ENCODE peak calls at places on chromosomes 11 and 22, in nine cellular contexts. N, K, P, O, T, F, I, V and B are unnamed samples.

GRCh38 chr11:104343578-104343977 is 179.6 kb upstream of the PDGFD start:
- DNase-seq in N (no peak), K (no peak), P (peak), O (peak), T (no peak), F (no peak), I (no peak), V (no peak), B (no peak)

GRCh38 chr11:102940714-102941588 is 14.6 kb downstream of the MMP13 start:
- DNase-seq in N (no peak), K (peak), P (peak), O (peak), T (peak), F (no peak), I (peak), V (peak), B (no peak)

GRCh38 chr11:32571039-32571438 is 12.6 kb upstream of the EIF3M start:
- DNase-seq in N (no peak), K (no peak), P (no peak), O (no peak), T (no peak), F (no peak), I (no peak), V (no peak), B (no peak)

GRCh38 chr11:70159612-70160570 is 43.2 kb upstream of the FADD start:
- DNase-seq in N (no peak), K (no peak), P (peak), O (no peak), T (peak), F (no peak), I (no peak), V (peak), B (no peak)

GRCh38 chr11:125408281-125408680 is 87.8 kb downstream of the FEZ1 start:
- DNase-seq in N (peak), K (no peak), P (no peak), O (no peak), T (no peak), F (no peak), I (no peak), V (no peak), B (peak)

GRCh38 chr11:62443390-62444201 is 24.8 kb downstream of the SCGB1A1 start:
- DNase-seq in N (peak), K (no peak), P (no peak), O (no peak), T (no peak), F (no peak), I (no peak), V (no peak), B (no peak)

GRCh38 chr22:36510384-36510783 is 3.5 kb upstream of the FOXRED2 start:
- DNase-seq in N (no peak), K (no peak), P (peak), O (no peak), T (no peak), F (no peak), I (no peak), V (no peak), B (no peak)

GRCh38 chr11:111631666-111632039 is 29.4 kb downstream of the SIK2 start:
- DNase-seq in N (no peak), K (no peak), P (peak), O (no peak), T (no peak), F (no peak), I (no peak), V (no peak), B (no peak)

GRCh38 chr11:80669620-80670019 is 1228.8 kb upstream of the TENM4 start:
- DNase-seq in N (no peak), K (no peak), P (no peak), O (no peak), T (no peak), F (no peak), I (no peak), V (no peak), B (no peak)

GRCh38 chr11:121723261-121723741 is 270.5 kb upstream of the SORL1-AS1 start:
- DNase-seq in N (peak), K (no peak), P (peak), O (peak), T (no peak), F (no peak), I (no peak), V (no peak), B (peak)

GRCh38 chr22:38831166-38831945 is 12.5 kb downstream of the NPTXR start:
- DNase-seq in N (no peak), K (no peak), P (peak), O (no peak), T (no peak), F (no peak), I (no peak), V (no peak), B (no peak)

GRCh38 chr11:28939381-28939780 is 831.2 kb downstream of the METTL15 start:
- DNase-seq in N (no peak), K (no peak), P (no peak), O (no peak), T (no peak), F (no peak), I (no peak), V (no peak), B (no peak)

GRCh38 chr11:110173775-110174644 is 80.8 kb downstream of the ZC3H12C start:
- DNase-seq in N (peak), K (peak), P (peak), O (peak), T (peak), F (peak), I (peak), V (no peak), B (peak)

GRCh38 chr11:133669371-133670046 is 137.2 kb upstream of the OPCML start:
- DNase-seq in N (no peak), K (no peak), P (no peak), O (no peak), T (no peak), F (no peak), I (no peak), V (no peak), B (no peak)

GRCh38 chr11:844693-845644 is 2.3 kb downstream of the TSPAN4 start:
- DNase-seq in N (peak), K (peak), P (peak), O (peak), T (peak), F (peak), I (peak), V (no peak), B (no peak)

GRCh38 chr11:10584071-10584501 is 15.6 kb upstream of the LYVE1 start:
- DNase-seq in N (no peak), K (no peak), P (peak), O (no peak), T (no peak), F (no peak), I (no peak), V (no peak), B (no peak)

GRCh38 chr22:43424865-43425630 is 13.2 kb downstream of the MPPED1 start:
- DNase-seq in N (no peak), K (no peak), P (no peak), O (no peak), T (no peak), F (peak), I (no peak), V (no peak), B (no peak)

GRCh38 chr11:85118151-85118550 is 509.0 kb downstream of the DLG2 start:
- DNase-seq in N (no peak), K (no peak), P (no peak), O (no peak), T (no peak), F (no peak), I (no peak), V (no peak), B (no peak)

GRCh38 chr11:16966633-16967346 is 47.4 kb downstream of the PLEKHA7 start:
- DNase-seq in N (no peak), K (no peak), P (no peak), O (no peak), T (no peak), F (no peak), I (no peak), V (no peak), B (no peak)

GRCh38 chr11:70547821-70548670 is 149.7 kb downstream of the CTTN start:
- DNase-seq in N (no peak), K (no peak), P (no peak), O (no peak), T (no peak), F (peak), I (no peak), V (no peak), B (no peak)

GRCh38 chr11:73946798-73947458 is 3.9 kb upstream of the DNAJB13 start:
- DNase-seq in N (no peak), K (no peak), P (no peak), O (no peak), T (no peak), F (no peak), I (no peak), V (no peak), B (no peak)

GRCh38 chr22:24407278-24407665 is 20.1 kb upstream of the ADORA2A start:
- DNase-seq in N (no peak), K (no peak), P (no peak), O (no peak), T (peak), F (peak), I (no peak), V (no peak), B (no peak)

GRCh38 chr11:27392715-27393114 is 29.7 kb upstream of the CCDC34 start:
- DNase-seq in N (no peak), K (no peak), P (peak), O (peak), T (no peak), F (no peak), I (no peak), V (no peak), B (no peak)

GRCh38 chr22:28907311-28908008 is 24.1 kb downstream of the ZNRF3 start:
- DNase-seq in N (no peak), K (no peak), P (no peak), O (no peak), T (no peak), F (no peak), I (no peak), V (no peak), B (no peak)

GRCh38 chr11:12263141-12263693 is 114.2 kb upstream of the PARVA start:
- DNase-seq in N (no peak), K (no peak), P (no peak), O (no peak), T (no peak), F (no peak), I (no peak), V (no peak), B (no peak)

DNA sequence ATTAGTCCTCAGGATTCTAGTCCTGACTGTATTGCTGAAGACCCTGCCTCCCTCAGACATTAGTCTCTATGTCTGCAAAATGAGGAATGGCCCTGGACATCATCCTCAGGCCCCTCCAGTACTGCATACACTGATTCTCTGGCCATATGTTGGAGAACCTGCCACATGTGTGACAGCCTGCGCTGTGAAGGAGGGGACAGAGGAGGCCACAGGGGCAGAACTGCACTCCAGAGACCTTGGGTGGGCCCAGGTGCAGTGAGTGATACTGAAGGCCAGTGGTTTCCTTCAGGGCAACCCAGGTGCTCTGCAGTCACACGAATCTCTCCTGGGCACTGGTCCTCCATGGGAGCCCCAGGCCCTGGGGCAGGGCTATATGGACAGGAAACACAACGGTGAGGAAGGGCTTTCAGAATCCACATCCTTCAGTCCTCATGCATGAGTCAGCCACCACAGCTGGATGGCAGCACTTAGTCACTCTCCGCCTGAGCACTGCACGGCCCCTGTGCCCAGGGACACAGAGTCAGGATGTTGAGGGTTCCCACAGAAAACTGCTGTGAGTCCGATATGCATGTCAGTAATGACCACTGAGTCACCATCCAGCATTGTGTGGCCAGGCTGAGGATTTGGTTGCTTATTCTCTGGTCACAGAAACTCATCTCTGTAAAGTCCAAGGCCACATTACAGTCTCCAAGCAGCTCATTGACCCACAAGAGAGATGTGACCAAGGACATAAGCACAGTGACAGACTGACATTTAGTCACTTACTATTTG is 39.7 kb downstream of the ME3 start:
- DNase-seq in N (no peak), K (no peak), P (peak), O (peak), T (no peak), F (peak), I (peak), V (peak), B (no peak)
- TF ChIP-seq CTCF in N (peak), K (no peak), P (peak), O (peak), T (peak), F (no peak), I (peak), V (peak), B (peak)

DNA sequence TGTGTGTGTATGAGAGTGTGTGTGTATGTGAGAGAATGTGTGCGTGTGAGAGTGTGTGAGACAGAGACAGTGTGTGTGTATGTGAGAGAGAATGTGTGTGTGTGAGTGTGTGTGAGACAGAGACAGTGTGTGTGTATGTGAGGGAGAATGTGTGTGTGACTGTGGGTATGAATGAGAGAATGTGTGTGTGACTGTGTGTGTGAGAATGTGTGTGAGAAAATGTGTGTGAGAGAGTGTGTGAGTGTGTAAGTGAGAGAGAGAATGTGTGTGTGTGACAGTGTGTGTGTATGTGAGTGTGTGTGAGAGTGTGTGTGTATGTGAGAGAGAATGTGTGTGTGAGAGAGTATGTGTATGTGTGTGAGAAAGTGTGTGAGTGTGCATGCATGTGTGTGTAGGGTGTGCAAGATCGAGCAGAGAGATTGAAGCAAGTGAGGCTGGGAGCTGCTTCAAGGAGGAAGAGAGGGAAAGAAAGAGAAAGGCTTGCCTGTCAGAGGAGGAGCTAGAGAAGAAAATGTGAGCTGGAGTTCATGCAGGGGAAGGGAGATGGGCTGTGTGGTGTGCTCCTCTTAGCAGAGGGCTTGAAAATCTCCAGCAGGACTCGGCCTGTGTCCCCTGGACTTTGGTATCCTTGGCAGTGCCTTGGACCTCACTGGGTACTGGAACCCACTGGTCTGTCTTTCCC is 27.7 kb upstream of the TP53I11 start:
- DNase-seq in N (no peak), K (no peak), P (no peak), O (no peak), T (no peak), F (no peak), I (no peak), V (no peak), B (no peak)
- H3K27ac ChIP-seq in N (no peak), K (no peak), P (no peak), O (peak), T (peak), F (no peak), I (no peak), V (peak), B (no peak)

GRCh38 chr11:65546217-65546958 is 11.8 kb downstream of the LTBP3 start:
- DNase-seq in N (peak), K (peak), P (no peak), O (peak), T (peak), F (peak), I (no peak), V (no peak), B (peak)
- H3K4me3 ChIP-seq in N (peak), K (peak), P (no peak), O (peak), T (peak), F (no peak), I (peak), V (no peak), B (no peak)

DNA sequence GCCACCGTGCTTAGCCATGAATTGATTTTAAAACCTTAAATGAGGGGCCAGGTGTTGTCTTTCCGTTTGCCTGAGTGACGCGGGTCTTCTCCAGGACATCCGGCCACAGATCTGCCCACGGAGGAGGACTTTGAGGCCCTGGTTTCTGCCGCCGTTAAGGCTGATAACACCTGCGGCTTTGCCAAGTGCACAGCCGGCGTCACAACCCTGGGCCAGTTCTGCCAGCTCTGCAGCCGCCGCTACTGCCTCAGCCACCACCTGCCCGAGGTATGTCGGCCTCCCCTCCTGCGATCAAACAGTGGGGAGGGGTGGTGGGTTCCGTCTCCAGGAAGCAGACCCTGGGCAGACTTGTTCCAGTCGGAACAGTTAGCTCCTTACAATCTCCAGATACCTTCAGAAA is 34.4 kb downstream of the IGHMBP2 start:
- DNase-seq in N (no peak), K (no peak), P (no peak), O (no peak), T (no peak), F (peak), I (no peak), V (no peak), B (no peak)
- TF ChIP-seq CTCF in N (no peak), K (no peak), P (no peak), O (no peak), T (no peak), F (no peak), I (no peak), V (no peak), B (no peak)